ENCODE peak calls at places on chromosome 6, in four cellular contexts. T, V, C and P are unnamed samples.

GRCh38 chr6:53066059-53066406 is 829 bp downstream of the FBXO9 start:
- DNase-seq in T (peak; percentile 45), V (peak; percentile 62), C (no peak), P (no peak)

GRCh38 chr6:137625808-137626207 is 131.6 kb upstream of the OLIG3 start:
- DNase-seq in T (no peak), V (no peak), C (no peak), P (no peak)

GRCh38 chr6:102216232-102216631 is 822.7 kb downstream of the GRIK2 start:
- DNase-seq in T (no peak), V (no peak), C (no peak), P (no peak)

GRCh38 chr6:115882174-115882573 is 178.5 kb downstream of the FRK start:
- DNase-seq in T (no peak), V (no peak), C (no peak), P (no peak)

GRCh38 chr6:5053038-5053437 is 32.1 kb upstream of the PPP1R3G start:
- DNase-seq in T (no peak), V (no peak), C (no peak), P (no peak)

GRCh38 chr6:163188746-163189145 is 225.8 kb upstream of the QKI start:
- DNase-seq in T (no peak), V (no peak), C (no peak), P (no peak)

GRCh38 chr6:153162172-153162571 is 31.1 kb upstream of the RGS17 start:
- DNase-seq in T (no peak), V (no peak), C (no peak), P (no peak)

GRCh38 chr6:165573671-165574070 is 89.4 kb downstream of the PDE10A start:
- DNase-seq in T (peak; percentile 60), V (peak; percentile 44), C (no peak), P (peak; percentile 25)

DNA sequence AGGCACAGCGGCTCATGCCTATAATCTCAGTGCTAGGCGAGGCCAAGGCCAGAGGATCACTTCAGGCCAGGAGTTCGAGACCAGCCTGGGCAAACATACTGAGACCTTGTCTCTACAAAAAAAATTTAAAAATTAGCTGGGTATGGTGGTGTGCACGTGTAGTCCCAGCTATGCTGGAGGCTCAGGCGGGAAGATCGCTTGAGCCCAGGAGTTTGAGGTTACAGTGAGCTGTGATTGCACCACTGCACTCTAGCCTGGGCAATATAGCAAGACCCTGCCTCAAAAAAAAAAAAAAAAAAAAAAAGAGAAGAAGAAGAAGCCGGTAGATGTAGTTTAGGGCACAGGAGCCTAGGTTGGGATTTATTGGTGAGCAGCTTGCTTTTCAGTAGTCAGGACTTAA is 20.7 kb downstream of the MTHFD1L start:
- DNase-seq in T (no peak), V (no peak), C (no peak), P (no peak)
- H3K36me3 ChIP-seq in T (no peaks in the 10 kb centered on the region), V (peaks cover 3% of the 10 kb centered on the region), C (peaks cover 1% of the 10 kb centered on the region), P (peaks cover 42% of the 10 kb centered on the region)

GRCh38 chr6:83169511-83169910 is 23.6 kb downstream of the PGM3 start:
- DNase-seq in T (no peak), V (no peak), C (no peak), P (no peak)
- H3K36me3 ChIP-seq in T (peaks cover 43% of the 10 kb centered on the region), V (peaks cover 17% of the 10 kb centered on the region), C (no peaks in the 10 kb centered on the region), P (peaks cover 49% of the 10 kb centered on the region)

GRCh38 chr6:164396071-164397047 is 913.0 kb downstream of the C6orf118 start:
- DNase-seq in T (no peak), V (no peak), C (no peak), P (no peak)

GRCh38 chr6:164401871-164402270 is 907.5 kb downstream of the C6orf118 start:
- DNase-seq in T (no peak), V (no peak), C (no peak), P (no peak)

DNA sequence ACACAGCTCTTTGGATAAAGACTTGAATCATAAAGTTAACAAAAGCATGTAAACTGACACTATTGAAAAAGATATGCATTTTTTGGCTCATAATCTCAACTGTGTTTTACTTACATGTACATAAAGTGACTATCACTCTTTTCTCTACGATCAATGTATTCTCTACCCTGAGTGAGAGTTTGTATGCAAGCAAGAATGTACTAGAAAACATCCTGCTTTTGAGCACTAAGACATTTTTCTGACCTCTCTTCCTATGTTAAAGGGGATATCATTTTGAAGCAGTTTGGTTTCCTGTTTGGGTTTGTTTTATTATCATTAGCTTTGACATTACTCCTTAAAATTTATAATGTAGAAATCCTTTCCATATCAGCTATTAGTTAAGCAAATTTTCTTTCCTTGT is 910.8 kb downstream of the C6orf118 start:
- DNase-seq in T (no peak), V (no peak), C (no peak), P (no peak)
- H3K36me3 ChIP-seq in T (no peaks in the 10 kb centered on the region), V (no peaks in the 10 kb centered on the region), C (no peaks in the 10 kb centered on the region), P (no peaks in the 10 kb centered on the region)

DNA sequence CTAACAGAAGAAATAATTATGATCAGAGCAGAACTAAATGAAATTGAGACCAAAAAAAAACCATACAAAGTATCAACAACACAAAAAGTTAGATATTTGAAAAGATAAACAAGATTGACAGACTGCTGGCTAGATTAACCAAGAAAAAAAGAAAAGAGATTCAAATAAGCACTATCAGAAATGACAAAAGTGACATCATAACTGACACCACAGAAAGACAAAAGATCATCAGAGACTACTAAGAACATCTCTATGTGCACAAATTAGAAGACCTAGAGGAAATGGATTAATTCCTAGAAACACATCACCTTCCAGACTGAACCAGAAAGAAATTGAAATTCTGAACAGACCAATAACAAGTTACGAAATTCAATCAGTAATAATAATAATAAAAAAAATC is 17.9 kb downstream of the DTNBP1 start:
- DNase-seq in T (no peak), V (no peak), C (no peak), P (no peak)
- H3K36me3 ChIP-seq in T (no peaks in the 10 kb centered on the region), V (no peaks in the 10 kb centered on the region), C (peaks cover 2% of the 10 kb centered on the region), P (no peaks in the 10 kb centered on the region)

GRCh38 chr6:47147836-47148344 is 105.8 kb upstream of the ADGRF1 start:
- DNase-seq in T (no peak), V (no peak), C (no peak), P (no peak)

GRCh38 chr6:47146426-47147174 is 104.5 kb upstream of the ADGRF1 start:
- DNase-seq in T (no peak), V (no peak), C (no peak), P (no peak)

GRCh38 chr6:47144306-47144705 is 102.2 kb upstream of the ADGRF1 start:
- DNase-seq in T (no peak), V (no peak), C (no peak), P (no peak)

GRCh38 chr6:47147175-47147727 is 105.1 kb upstream of the ADGRF1 start:
- DNase-seq in T (no peak), V (no peak), C (no peak), P (no peak)

DNA sequence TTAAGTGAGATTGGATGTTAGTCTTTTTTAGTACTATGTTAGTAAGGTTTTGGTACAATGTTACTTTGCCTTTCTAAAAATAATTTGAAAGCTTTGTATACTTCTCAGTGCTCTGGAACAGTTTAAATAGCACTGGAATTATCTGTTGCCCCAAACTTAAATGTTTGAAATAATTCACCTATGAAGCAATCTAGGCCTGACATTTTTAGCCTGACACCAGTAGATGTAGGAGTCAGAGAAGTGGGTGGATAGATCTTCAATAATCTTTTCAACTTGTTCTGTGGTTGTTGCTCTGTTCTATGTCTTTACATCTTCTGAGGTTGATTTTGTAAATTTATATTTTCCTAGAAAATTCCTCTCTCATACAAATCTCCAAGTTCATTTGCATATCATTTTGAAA is 103.1 kb upstream of the ADGRF1 start:
- DNase-seq in T (no peak), V (no peak), C (no peak), P (no peak)
- H3K36me3 ChIP-seq in T (no peaks in the 10 kb centered on the region), V (no peaks in the 10 kb centered on the region), C (no peaks in the 10 kb centered on the region), P (no peaks in the 10 kb centered on the region)

GRCh38 chr6:43141644-43142043 is 29.4 kb upstream of the SRF start:
- DNase-seq in T (no peak), V (no peak), C (no peak), P (no peak)
- H3K36me3 ChIP-seq in T (no peaks in the 10 kb centered on the region), V (no peaks in the 10 kb centered on the region), C (peaks cover 1% of the 10 kb centered on the region), P (no peaks in the 10 kb centered on the region)

GRCh38 chr6:15464211-15464725 is 198.6 kb downstream of the DTNBP1 start:
- DNase-seq in T (peak; percentile 55), V (no peak), C (no peak), P (peak; percentile 25)

GRCh38 chr6:15460110-15460727 is 202.6 kb downstream of the DTNBP1 start:
- DNase-seq in T (no peak), V (no peak), C (no peak), P (no peak)

GRCh38 chr6:15465212-15465611 is 197.6 kb downstream of the DTNBP1 start:
- DNase-seq in T (no peak), V (no peak), C (no peak), P (no peak)

GRCh38 chr6:15461127-15461944 is 201.5 kb downstream of the DTNBP1 start:
- DNase-seq in T (no peak), V (no peak), C (no peak), P (no peak)

DNA sequence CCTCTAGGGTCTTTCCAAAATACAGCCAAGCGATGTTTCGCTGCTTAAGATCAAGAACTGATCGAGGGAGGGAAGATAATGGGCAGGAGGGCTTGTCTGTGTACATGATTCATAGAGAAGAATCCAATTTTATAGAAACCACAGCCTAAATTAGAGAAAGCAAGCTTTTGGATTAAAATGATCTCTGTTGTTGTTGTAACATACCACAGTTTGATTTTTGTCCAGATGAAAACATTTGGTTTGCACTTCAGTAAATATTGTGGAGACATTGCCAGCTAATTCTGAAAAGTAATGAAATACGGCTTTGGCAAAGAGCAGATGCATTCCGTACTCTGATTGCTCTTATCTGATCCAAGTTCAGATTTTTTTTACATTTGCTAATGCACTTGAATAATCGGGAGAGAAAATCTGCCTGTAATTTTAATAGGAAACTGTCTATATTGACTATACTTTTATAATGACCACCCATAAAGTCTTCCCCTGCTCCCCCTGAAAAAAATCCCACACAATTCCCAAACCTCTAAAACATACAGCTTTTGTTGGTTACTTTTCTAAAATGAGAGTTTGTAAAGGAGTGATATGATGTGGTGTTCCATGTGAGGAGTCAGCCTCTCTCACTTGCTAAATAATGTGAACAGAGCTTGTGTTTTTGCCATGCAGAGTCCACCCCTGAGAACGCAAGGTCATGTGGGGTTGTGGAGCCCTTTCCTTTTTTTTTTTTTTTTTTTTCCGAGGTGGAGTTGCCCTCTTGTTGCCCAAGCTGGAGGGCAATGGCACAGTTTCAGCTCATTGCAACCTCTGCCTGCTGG is 199.9 kb downstream of the DTNBP1 start:
- DNase-seq in T (no peak), V (no peak), C (no peak), P (no peak)
- H3K36me3 ChIP-seq in T (no peaks in the 10 kb centered on the region), V (no peaks in the 10 kb centered on the region), C (no peaks in the 10 kb centered on the region), P (no peaks in the 10 kb centered on the region)

GRCh38 chr6:56514395-56514794 is 128.3 kb downstream of the DST start:
- DNase-seq in T (no peak), V (no peak), C (no peak), P (no peak)
- H3K36me3 ChIP-seq in T (peaks cover 6% of the 10 kb centered on the region), V (no peaks in the 10 kb centered on the region), C (peaks cover under 1% of the 10 kb centered on the region), P (peaks cover 40% of the 10 kb centered on the region)